ENCODE peak calls at places on chromosome 14, in seven cellular contexts. Y is ovary, E is upper lobe of left lung, L is PC-9, C is Peyer's patch, N is neuronal stem cell, S is GM23248. X is an unnamed sample.

GRCh38 chr14:68796418-68797101 is 3.7 kb upstream of the ZFP36L1 start:
- DNase-seq in N (no peak), E (no peak), S (peak; percentile 31), L (no peak), Y (no peak), C (no peak), X (no peak)

GRCh38 chr14:104353221-104353920 is 215.0 kb downstream of the KIF26A start:
- DNase-seq in Y (peak; percentile 4), S (no peak), E (peak; percentile 18), L (no peak), N (no peak), C (no peak), X (no peak)

GRCh38 chr14:35865611-35866010 is 39.5 kb downstream of the BRMS1L start:
- DNase-seq in S (no peak), C (no peak), L (no peak), Y (no peak), E (no peak), N (no peak), X (no peak)

GRCh38 chr14:64234877-64235651 is 59.1 kb downstream of the ESR2 start:
- DNase-seq in N (no peak), S (no peak), L (peak; percentile 57), Y (peak; percentile 66), C (no peak), E (no peak), X (no peak)

GRCh38 chr14:59464651-59465569 is at the start of gene GPR135:
- DNase-seq in N (peak; percentile 70), E (peak; percentile 67), Y (peak; percentile 79), S (peak; percentile 78), C (peak; percentile 69), L (no peak), X (peak; percentile 63)

GRCh38 chr14:102799684-102800562 is 22.7 kb downstream of the TRAF3 start:
- DNase-seq in C (no peak), E (peak; percentile 45), L (no peak), S (peak; percentile 82), Y (no peak), N (no peak), X (no peak)

GRCh38 chr14:89947344-89947743 is 7.2 kb downstream of the EFCAB11 start:
- DNase-seq in E (no peak), N (no peak), S (no peak), C (no peak), Y (no peak), L (no peak), X (no peak)

GRCh38 chr14:35406811-35407630 is 2.5 kb upstream of the NFKBIA start:
- DNase-seq in C (no peak), N (peak; percentile 36), L (peak; percentile 41), E (no peak), S (peak; percentile 88), Y (no peak), X (no peak)

GRCh38 chr14:104510794-104511611 is 68.6 kb upstream of the C14orf180 start:
- DNase-seq in N (no peak), L (no peak), S (no peak), C (no peak), E (no peak), Y (no peak), X (no peak)

GRCh38 chr14:58703149-58703509 is 65.4 kb downstream of the DACT1 start:
- DNase-seq in Y (no peak), E (no peak), S (no peak), L (no peak), N (no peak), C (peak; percentile 56), X (no peak)

GRCh38 chr14:22497671-22498093 is 91.3 kb downstream of the DAD1 start:
- DNase-seq in E (no peak), L (no peak), N (no peak), S (no peak), Y (no peak), C (no peak), X (no peak)

GRCh38 chr14:77113644-77114043 is 15.6 kb downstream of the CIPC start:
- DNase-seq in N (no peak), S (no peak), C (peak; percentile 81), E (no peak), L (no peak), Y (no peak), X (no peak)
- H3K27ac ChIP-seq in N (no peak overlapping the region), S (no peak overlapping the region), C (peak overlapping the region; percentile 53), E (no peak overlapping the region), L (no peak overlapping the region), Y (no peak overlapping the region), X (no peak overlapping the region)

DNA sequence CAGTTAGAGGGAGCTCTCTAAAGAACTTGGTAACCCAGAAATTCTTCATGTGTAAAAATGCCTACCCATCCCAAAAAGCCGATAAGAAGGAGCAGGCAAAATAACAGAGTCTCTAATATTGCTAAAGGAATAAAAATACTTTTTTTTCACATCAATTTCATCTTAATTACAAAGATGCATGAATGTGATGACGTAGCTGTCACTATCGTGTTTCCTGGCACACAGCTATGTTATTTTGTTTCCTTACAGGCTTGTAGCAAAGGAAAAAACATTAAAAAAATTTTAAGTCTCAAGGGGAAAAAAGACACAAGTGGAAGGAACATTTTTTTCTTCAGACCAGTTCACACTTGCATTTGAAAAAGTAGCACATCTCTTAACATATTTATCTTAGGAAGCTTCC is 10.3 kb upstream of the LGALS3 start:
- DNase-seq in N (no peak), L (no peak), C (no peak), S (no peak), Y (no peak), E (no peak), X (no peak)
- H3K27ac ChIP-seq in N (no peak overlapping the region), L (no peak overlapping the region), C (peak overlapping the region; percentile 49), S (no peak overlapping the region), Y (peak overlapping the region; percentile 66), E (peak overlapping the region; percentile 82), X (no peak overlapping the region)

GRCh38 chr14:77000340-77001235 is 27.9 kb downstream of the IRF2BPL start:
- DNase-seq in L (no peak), E (no peak), S (peak; percentile 89), C (no peak), Y (peak; percentile 54), N (no peak), X (no peak)

GRCh38 chr14:77004711-77005460 is 23.6 kb downstream of the IRF2BPL start:
- DNase-seq in Y (no peak), C (no peak), L (peak; percentile 50), N (no peak), E (no peak), S (peak; percentile 20), X (no peak)

GRCh38 chr14:77003960-77004710 is 24.4 kb downstream of the IRF2BPL start:
- DNase-seq in N (no peak), Y (no peak), L (peak; percentile 72), C (no peak), E (peak; percentile 80), S (peak; percentile 56), X (no peak)

GRCh38 chr14:77002889-77003288 is 25.6 kb downstream of the IRF2BPL start:
- DNase-seq in Y (no peak), L (no peak), N (no peak), E (peak; percentile 37), S (no peak), C (no peak), X (no peak)

DNA sequence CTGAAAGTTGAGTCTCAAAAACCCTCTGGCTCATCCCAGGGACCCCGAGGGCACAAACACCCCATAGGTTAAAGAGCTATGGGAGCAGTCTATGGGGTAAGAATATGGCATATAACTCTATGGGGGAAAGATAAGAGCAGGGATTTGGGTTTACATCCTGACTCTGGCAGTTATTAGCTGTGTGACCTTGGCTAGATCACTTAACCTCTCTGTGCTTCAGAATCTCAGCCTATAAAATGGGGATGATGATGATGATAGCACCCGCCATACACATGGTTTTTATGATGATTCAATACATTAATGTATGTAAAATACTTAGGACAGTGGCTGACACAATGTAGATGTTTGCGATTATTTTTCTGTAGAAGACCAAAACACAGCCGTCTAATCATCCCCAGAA is 26.2 kb downstream of the IRF2BPL start:
- DNase-seq in S (no peak), C (no peak), L (no peak), N (no peak), E (no peak), Y (no peak), X (no peak)
- H3K27ac ChIP-seq in S (no peak overlapping the region), C (no peak overlapping the region), L (no peak overlapping the region), N (no peak overlapping the region), E (no peak overlapping the region), Y (no peak overlapping the region), X (no peak overlapping the region)

DNA sequence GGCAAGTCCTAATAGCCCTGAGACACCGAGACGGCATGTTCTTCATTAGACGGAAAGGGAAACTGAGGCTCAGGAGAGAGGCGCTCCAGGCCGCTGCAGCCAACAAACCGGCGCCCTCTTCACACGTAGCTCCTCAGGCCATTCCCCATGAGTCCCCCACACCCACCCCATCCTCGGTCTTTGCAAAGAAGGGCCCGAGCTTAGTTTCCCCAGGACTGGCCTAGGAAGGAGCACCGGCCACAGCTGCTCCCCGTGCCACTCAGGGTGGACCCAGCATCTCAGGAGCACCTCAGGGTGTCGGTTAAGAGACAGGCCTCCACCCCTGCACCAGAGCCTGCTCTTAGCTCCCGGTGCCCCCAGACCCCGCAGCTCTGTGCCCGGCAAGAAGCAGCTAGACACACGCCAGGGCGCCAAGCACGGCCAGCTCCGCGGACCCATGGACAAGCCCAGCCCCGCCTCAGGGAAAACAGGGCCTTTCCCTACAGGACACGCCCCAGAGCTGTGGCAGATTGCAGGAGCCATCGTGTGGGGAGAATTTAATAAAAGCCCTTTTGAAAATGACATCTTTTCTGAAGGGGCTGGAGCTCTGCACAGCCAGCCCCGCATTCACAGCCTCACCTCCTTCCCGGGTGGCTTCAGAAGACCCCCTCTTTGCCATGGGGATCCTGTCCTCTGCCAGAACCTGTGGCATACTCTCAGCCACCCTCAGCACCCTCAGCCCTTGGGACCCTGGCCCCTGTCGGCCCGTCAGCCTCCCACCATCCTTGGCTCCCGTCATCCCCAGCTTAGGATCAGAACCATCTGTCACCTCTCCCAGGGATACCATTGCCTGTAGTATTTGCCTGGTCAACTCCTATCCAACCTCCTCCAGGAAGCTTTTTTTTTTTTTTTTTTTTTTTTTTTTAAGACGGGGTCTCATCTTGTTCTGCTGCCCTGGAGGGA is 59.7 kb downstream of the LGMN start:
- DNase-seq in L (no peak), E (no peak), N (no peak), C (peak; percentile 57), S (no peak), Y (no peak), X (no peak)
- H3K27ac ChIP-seq in L (no peak overlapping the region), E (no peak overlapping the region), N (no peak overlapping the region), C (no peak overlapping the region), S (no peak overlapping the region), Y (no peak overlapping the region), X (no peak overlapping the region)